ENCODE peak calls at places on chromosomes 3 and 15, in seven cellular contexts. One of them, this sample, is unnamed.
A peak's percentile ranks its signal among the peaks of the same experiment; 100 is the strongest.

GRCh38 chr3:154852515-154852914 is 227.6 kb upstream of the MME start:
- DNase-seq in MM.1S: no peak
- DNase-seq in spleen: no peak
- DNase-seq in GM06990: no peak
- DNase-seq in GM12865: no peak
- DNase-seq in upper lobe of left lung: no peak
- DNase-seq in epithelial cell of esophagus: peak; percentile 48
- DNase-seq in this sample: no peak

GRCh38 chr15:96544162-96544756 is 213.8 kb downstream of the NR2F2 start:
- DNase-seq in MM.1S: no peak
- DNase-seq in epithelial cell of esophagus: no peak
- DNase-seq in GM12865: no peak
- DNase-seq in upper lobe of left lung: no peak
- DNase-seq in GM06990: no peak
- DNase-seq in spleen: no peak
- DNase-seq in this sample: no peak

GRCh38 chr3:73781536-73781935 is 156.8 kb upstream of the PDZRN3 start:
- DNase-seq in upper lobe of left lung: no peak
- DNase-seq in epithelial cell of esophagus: no peak
- DNase-seq in GM06990: no peak
- DNase-seq in GM12865: no peak
- DNase-seq in spleen: no peak
- DNase-seq in MM.1S: no peak
- DNase-seq in this sample: peak; percentile 49

GRCh38 chr3:80733522-80734176 is 965.9 kb upstream of the ROBO1 start:
- DNase-seq in epithelial cell of esophagus: peak; percentile 55
- DNase-seq in GM12865: no peak
- DNase-seq in spleen: no peak
- DNase-seq in MM.1S: no peak
- DNase-seq in upper lobe of left lung: no peak
- DNase-seq in GM06990: no peak
- DNase-seq in this sample: peak; percentile 92

GRCh38 chr15:38795471-38796245 is 231.0 kb upstream of the RASGRP1 start:
- DNase-seq in spleen: no peak
- DNase-seq in upper lobe of left lung: no peak
- DNase-seq in GM12865: no peak
- DNase-seq in GM06990: no peak
- DNase-seq in epithelial cell of esophagus: no peak
- DNase-seq in MM.1S: no peak
- DNase-seq in this sample: no peak

GRCh38 chr3:23390446-23390845 is 187.3 kb downstream of the UBE2E2 start:
- DNase-seq in epithelial cell of esophagus: no peak
- DNase-seq in GM12865: no peak
- DNase-seq in GM06990: no peak
- DNase-seq in upper lobe of left lung: no peak
- DNase-seq in spleen: no peak
- DNase-seq in MM.1S: no peak
- DNase-seq in this sample: no peak

GRCh38 chr15:98909968-98910885 is 97.4 kb downstream of the PGPEP1L start:
- DNase-seq in spleen: no peak
- DNase-seq in GM06990: no peak
- DNase-seq in upper lobe of left lung: no peak
- DNase-seq in MM.1S: no peak
- DNase-seq in GM12865: no peak
- DNase-seq in epithelial cell of esophagus: no peak
- DNase-seq in this sample: no peak

GRCh38 chr3:122415104-122415744 is 638 bp downstream of the WDR5B start:
- DNase-seq in epithelial cell of esophagus: peak; percentile 69
- DNase-seq in MM.1S: peak; percentile 84
- DNase-seq in spleen: no peak
- DNase-seq in GM12865: peak; percentile 86
- DNase-seq in GM06990: no peak
- DNase-seq in upper lobe of left lung: peak; percentile 85
- DNase-seq in this sample: peak; percentile 52

GRCh38 chr3:39808467-39809180 is 785 bp upstream of the MYRIP start:
- DNase-seq in spleen: no peak
- DNase-seq in epithelial cell of esophagus: peak; percentile 7
- DNase-seq in GM12865: no peak
- DNase-seq in upper lobe of left lung: peak; percentile 27
- DNase-seq in GM06990: no peak
- DNase-seq in MM.1S: no peak
- DNase-seq in this sample: no peak

GRCh38 chr3:32508731-32509130 is 6.1 kb upstream of the CMTM6 start:
- DNase-seq in upper lobe of left lung: no peak
- DNase-seq in MM.1S: no peak
- DNase-seq in GM12865: no peak
- DNase-seq in epithelial cell of esophagus: peak; percentile 23
- DNase-seq in spleen: no peak
- DNase-seq in GM06990: no peak
- DNase-seq in this sample: no peak

GRCh38 chr3:151268267-151269235 is 9.8 kb downstream of the P2RY14 start:
- DNase-seq in MM.1S: no peak
- DNase-seq in GM06990: peak; percentile 37
- DNase-seq in upper lobe of left lung: no peak
- DNase-seq in epithelial cell of esophagus: no peak
- DNase-seq in spleen: no peak
- DNase-seq in GM12865: peak; percentile 72
- DNase-seq in this sample: no peak

GRCh38 chr15:44801368-44801767 is 65.0 kb downstream of the TRIM69 start:
- DNase-seq in epithelial cell of esophagus: no peak
- DNase-seq in spleen: no peak
- DNase-seq in GM12865: no peak
- DNase-seq in upper lobe of left lung: no peak
- DNase-seq in MM.1S: no peak
- DNase-seq in GM06990: no peak
- DNase-seq in this sample: no peak

GRCh38 chr15:38370079-38370478 is 83.8 kb upstream of the FAM98B start:
- DNase-seq in GM06990: no peak
- DNase-seq in epithelial cell of esophagus: no peak
- DNase-seq in MM.1S: no peak
- DNase-seq in spleen: no peak
- DNase-seq in upper lobe of left lung: no peak
- DNase-seq in GM12865: no peak
- DNase-seq in this sample: no peak

GRCh38 chr3:136955813-136956212 is 2.0 kb upstream of the IL20RB start:
- DNase-seq in GM12865: no peak
- DNase-seq in MM.1S: no peak
- DNase-seq in epithelial cell of esophagus: peak; percentile 34
- DNase-seq in upper lobe of left lung: no peak
- DNase-seq in GM06990: no peak
- DNase-seq in spleen: no peak
- DNase-seq in this sample: peak; percentile 87

GRCh38 chr15:91508633-91509032 is 344.9 kb upstream of the SLCO3A1 start:
- DNase-seq in upper lobe of left lung: no peak
- DNase-seq in GM12865: no peak
- DNase-seq in MM.1S: no peak
- DNase-seq in spleen: no peak
- DNase-seq in GM06990: no peak
- DNase-seq in epithelial cell of esophagus: no peak
- DNase-seq in this sample: peak; percentile 33

GRCh38 chr3:196969001-196969659 is 497 bp upstream of the PIGZ start:
- DNase-seq in upper lobe of left lung: peak; percentile 51
- DNase-seq in epithelial cell of esophagus: peak; percentile 34
- DNase-seq in spleen: peak; percentile 90
- DNase-seq in GM06990: peak; percentile 76
- DNase-seq in MM.1S: peak; percentile 56
- DNase-seq in GM12865: peak; percentile 79
- DNase-seq in this sample: no peak

GRCh38 chr3:23735575-23736326 is 70.0 kb upstream of the UBE2E1 start:
- DNase-seq in MM.1S: no peak
- DNase-seq in GM06990: no peak
- DNase-seq in epithelial cell of esophagus: no peak
- DNase-seq in spleen: no peak
- DNase-seq in upper lobe of left lung: no peak
- DNase-seq in GM12865: no peak
- DNase-seq in this sample: peak; percentile 30

GRCh38 chr15:56537881-56538280 is 72.9 kb upstream of the MNS1 start:
- DNase-seq in spleen: peak; percentile 86
- DNase-seq in upper lobe of left lung: no peak
- DNase-seq in MM.1S: peak; percentile 93
- DNase-seq in GM06990: peak; percentile 26
- DNase-seq in epithelial cell of esophagus: no peak
- DNase-seq in GM12865: peak; percentile 9
- DNase-seq in this sample: no peak

GRCh38 chr15:69955240-69955894 is 142.3 kb downstream of the TLE3 start:
- DNase-seq in epithelial cell of esophagus: no peak
- DNase-seq in GM06990: no peak
- DNase-seq in MM.1S: no peak
- DNase-seq in spleen: no peak
- DNase-seq in upper lobe of left lung: no peak
- DNase-seq in GM12865: peak; percentile 26
- DNase-seq in this sample: no peak

GRCh38 chr15:69953816-69954215 is 143.9 kb downstream of the TLE3 start:
- DNase-seq in epithelial cell of esophagus: no peak
- DNase-seq in MM.1S: no peak
- DNase-seq in GM06990: no peak
- DNase-seq in GM12865: no peak
- DNase-seq in upper lobe of left lung: no peak
- DNase-seq in spleen: no peak
- DNase-seq in this sample: no peak

GRCh38 chr15:69952210-69952555 is 145.5 kb downstream of the TLE3 start:
- DNase-seq in upper lobe of left lung: no peak
- DNase-seq in spleen: no peak
- DNase-seq in epithelial cell of esophagus: no peak
- DNase-seq in GM12865: no peak
- DNase-seq in GM06990: no peak
- DNase-seq in MM.1S: no peak
- DNase-seq in this sample: no peak

GRCh38 chr15:69954726-69955125 is 143.0 kb downstream of the TLE3 start:
- DNase-seq in GM12865: no peak
- DNase-seq in upper lobe of left lung: no peak
- DNase-seq in spleen: no peak
- DNase-seq in MM.1S: no peak
- DNase-seq in epithelial cell of esophagus: no peak
- DNase-seq in GM06990: no peak
- DNase-seq in this sample: no peak

DNA sequence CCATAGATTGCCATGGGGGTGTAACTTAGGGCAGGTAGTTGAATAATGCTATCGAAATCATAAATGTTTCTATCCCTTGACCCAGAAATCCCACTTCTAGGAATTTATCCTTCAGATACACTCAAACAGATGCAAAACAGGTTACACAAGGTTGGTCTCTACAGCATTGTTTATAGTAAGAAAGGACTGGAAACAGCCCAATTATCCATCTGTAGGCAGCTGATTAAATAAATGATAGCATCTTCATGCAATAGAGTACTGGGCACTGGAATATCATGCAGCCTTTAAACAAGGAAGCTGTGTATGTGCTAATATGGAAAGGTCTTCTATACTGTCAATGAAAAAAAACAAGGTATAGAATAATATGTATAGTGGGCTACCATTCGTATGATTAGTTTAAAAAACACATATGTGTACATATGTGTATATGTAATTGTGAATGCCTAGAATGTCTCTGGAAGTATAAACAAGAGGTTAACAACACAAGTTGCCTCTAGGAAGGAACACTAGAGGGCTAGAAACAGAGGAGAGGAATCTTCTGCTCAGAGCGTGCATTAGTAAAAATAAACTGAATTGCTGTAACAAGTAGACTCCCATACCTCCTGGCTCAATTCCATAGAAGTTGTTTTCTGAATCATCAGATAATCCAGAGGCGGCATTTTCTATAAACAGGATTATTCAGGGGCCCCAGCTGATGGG is 146.1 kb downstream of the TLE3 start:
- DNase-seq in upper lobe of left lung: no peak
- DNase-seq in GM12865: no peak
- DNase-seq in epithelial cell of esophagus: no peak
- DNase-seq in spleen: no peak
- DNase-seq in MM.1S: no peak
- DNase-seq in GM06990: no peak
- DNase-seq in this sample: no peak
- H3K4me3 ChIP-seq in upper lobe of left lung: no peak overlapping the region
- H3K4me3 ChIP-seq in GM12865: no peak overlapping the region
- H3K4me3 ChIP-seq in epithelial cell of esophagus: no peak overlapping the region
- H3K4me3 ChIP-seq in spleen: no peak overlapping the region
- H3K4me3 ChIP-seq in MM.1S: no peak overlapping the region
- H3K4me3 ChIP-seq in GM06990: no peak overlapping the region
- H3K4me3 ChIP-seq in this sample: no peak overlapping the region

GRCh38 chr15:69532066-69532465 is 79.4 kb downstream of the RPLP1 start:
- DNase-seq in GM12865: no peak
- DNase-seq in epithelial cell of esophagus: no peak
- DNase-seq in MM.1S: no peak
- DNase-seq in GM06990: no peak
- DNase-seq in spleen: no peak
- DNase-seq in upper lobe of left lung: peak; percentile 12
- DNase-seq in this sample: no peak
- H3K4me3 ChIP-seq in GM12865: no peak overlapping the region
- H3K4me3 ChIP-seq in epithelial cell of esophagus: no peak overlapping the region
- H3K4me3 ChIP-seq in MM.1S: no peak overlapping the region
- H3K4me3 ChIP-seq in GM06990: no peak overlapping the region
- H3K4me3 ChIP-seq in spleen: no peak overlapping the region
- H3K4me3 ChIP-seq in upper lobe of left lung: no peak overlapping the region
- H3K4me3 ChIP-seq in this sample: no peak overlapping the region

GRCh38 chr3:61666032-61666431 is 104.7 kb downstream of the PTPRG start:
- DNase-seq in GM12865: no peak
- DNase-seq in MM.1S: no peak
- DNase-seq in spleen: no peak
- DNase-seq in GM06990: no peak
- DNase-seq in upper lobe of left lung: no peak
- DNase-seq in epithelial cell of esophagus: no peak
- DNase-seq in this sample: no peak
- H3K4me3 ChIP-seq in GM12865: no peak overlapping the region
- H3K4me3 ChIP-seq in MM.1S: no peak overlapping the region
- H3K4me3 ChIP-seq in spleen: no peak overlapping the region
- H3K4me3 ChIP-seq in GM06990: no peak overlapping the region
- H3K4me3 ChIP-seq in upper lobe of left lung: no peak overlapping the region
- H3K4me3 ChIP-seq in epithelial cell of esophagus: no peak overlapping the region
- H3K4me3 ChIP-seq in this sample: no peak overlapping the region

GRCh38 chr3:33578325-33579180 is 138.3 kb upstream of the UBP1 start:
- DNase-seq in MM.1S: no peak
- DNase-seq in GM12865: no peak
- DNase-seq in GM06990: no peak
- DNase-seq in spleen: no peak
- DNase-seq in upper lobe of left lung: no peak
- DNase-seq in epithelial cell of esophagus: peak; percentile 84
- DNase-seq in this sample: peak; percentile 47

GRCh38 chr3:33579843-33580242 is 138.2 kb downstream of the CLASP2 start:
- DNase-seq in upper lobe of left lung: no peak
- DNase-seq in spleen: no peak
- DNase-seq in GM06990: no peak
- DNase-seq in GM12865: no peak
- DNase-seq in MM.1S: no peak
- DNase-seq in epithelial cell of esophagus: no peak
- DNase-seq in this sample: no peak

GRCh38 chr3:33577173-33577572 is 137.0 kb upstream of the UBP1 start:
- DNase-seq in GM12865: no peak
- DNase-seq in epithelial cell of esophagus: no peak
- DNase-seq in spleen: no peak
- DNase-seq in upper lobe of left lung: no peak
- DNase-seq in MM.1S: no peak
- DNase-seq in GM06990: no peak
- DNase-seq in this sample: no peak

GRCh38 chr3:33577588-33577987 is 137.4 kb upstream of the UBP1 start:
- DNase-seq in upper lobe of left lung: no peak
- DNase-seq in MM.1S: no peak
- DNase-seq in GM12865: no peak
- DNase-seq in epithelial cell of esophagus: no peak
- DNase-seq in spleen: no peak
- DNase-seq in GM06990: no peak
- DNase-seq in this sample: no peak

DNA sequence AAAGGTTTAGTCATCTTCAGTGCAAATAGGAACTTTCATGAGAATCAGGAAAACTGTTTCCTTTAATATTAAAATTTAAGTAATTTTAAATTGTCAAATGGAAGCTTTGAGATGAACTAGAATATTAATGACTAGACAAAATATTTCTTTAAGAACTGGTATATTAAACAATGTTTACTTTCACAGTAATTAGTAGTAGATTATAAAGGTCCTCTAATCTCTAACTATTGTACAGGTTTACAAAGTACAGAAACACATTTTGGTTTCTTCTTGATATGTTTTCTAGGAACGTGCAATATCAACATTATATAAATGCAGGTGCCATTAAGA is 138.9 kb downstream of the CLASP2 start:
- DNase-seq in MM.1S: no peak
- DNase-seq in upper lobe of left lung: no peak
- DNase-seq in GM06990: no peak
- DNase-seq in GM12865: no peak
- DNase-seq in epithelial cell of esophagus: no peak
- DNase-seq in spleen: no peak
- DNase-seq in this sample: no peak
- H3K4me3 ChIP-seq in MM.1S: no peak overlapping the region
- H3K4me3 ChIP-seq in upper lobe of left lung: no peak overlapping the region
- H3K4me3 ChIP-seq in GM06990: no peak overlapping the region
- H3K4me3 ChIP-seq in GM12865: no peak overlapping the region
- H3K4me3 ChIP-seq in epithelial cell of esophagus: no peak overlapping the region
- H3K4me3 ChIP-seq in spleen: no peak overlapping the region
- H3K4me3 ChIP-seq in this sample: no peak overlapping the region